ENCODE peak calls at places on chromosomes 11 and 22, in four cellular contexts. L is suprapubic skin, P is NCI-H524, J is astrocyte of the spinal cord. D is an unnamed sample.

GRCh38 chr11:18540207-18541009 is 13.7 kb upstream of the TSG101 start:
- DNase-seq in L (no peak), P (no peak), J (peak), D (no peak)

GRCh38 chr22:46408568-46409506 is 73.3 kb downstream of the TRMU start:
- DNase-seq in L (no peak), P (no peak), J (no peak), D (no peak)

GRCh38 chr11:86068138-86068861 is 584 bp downstream of the PICALM start:
- DNase-seq in L (peak), P (peak), J (no peak), D (peak)

GRCh38 chr22:36163497-36163896 is 2.9 kb upstream of the APOL3 start:
- DNase-seq in L (no peak), P (no peak), J (no peak), D (no peak)

GRCh38 chr11:3222941-3223905 is 4.6 kb upstream of the MRGPRG start:
- DNase-seq in L (no peak), P (no peak), J (no peak), D (no peak)

GRCh38 chr11:10125522-10126133 is 168.4 kb downstream of the SBF2 start:
- DNase-seq in L (no peak), P (no peak), J (no peak), D (no peak)

GRCh38 chr11:120931057-120931779 is 92.7 kb upstream of the TBCEL start:
- DNase-seq in L (no peak), P (no peak), J (no peak), D (no peak)

GRCh38 chr22:35637943-35638342 is 10.3 kb upstream of the APOL6 start:
- DNase-seq in L (no peak), P (no peak), J (no peak), D (no peak)

GRCh38 chr11:61332266-61332822 is 561 bp downstream of the DDB1 start:
- DNase-seq in L (no peak), P (no peak), J (peak), D (no peak)

GRCh38 chr11:110079726-110080125 is 13.5 kb upstream of the ZC3H12C start:
- DNase-seq in L (no peak), P (no peak), J (no peak), D (no peak)

GRCh38 chr11:120815260-120816100 is 208.4 kb upstream of the TBCEL start:
- DNase-seq in L (no peak), P (no peak), J (no peak), D (no peak)

GRCh38 chr11:31643831-31644230 is 134.3 kb downstream of the ELP4 start:
- DNase-seq in L (no peak), P (peak), J (peak), D (no peak)

GRCh38 chr22:24157783-24158170 is 23.5 kb upstream of the SUSD2 start:
- DNase-seq in L (no peak), P (no peak), J (no peak), D (no peak)

GRCh38 chr11:9533736-9534473 is 39.6 kb upstream of the WEE1 start:
- DNase-seq in L (no peak), P (no peak), J (no peak), D (no peak)

GRCh38 chr11:7512525-7513209 is 1.1 kb upstream of the PPFIBP2 start:
- DNase-seq in L (peak), P (no peak), J (peak), D (peak)

GRCh38 chr11:9936754-9937153 is 272.9 kb downstream of the SWAP70 start:
- DNase-seq in L (no peak), P (no peak), J (no peak), D (no peak)

GRCh38 chr22:37675930-37676571 is 615 bp downstream of the LGALS1 start:
- DNase-seq in L (no peak), P (no peak), J (no peak), D (peak)

GRCh38 chr11:31355817-31356216 is 13.7 kb downstream of the DCDC1 start:
- DNase-seq in L (no peak), P (no peak), J (no peak), D (no peak)

GRCh38 chr11:2580444-2581050 is 119.2 kb downstream of the KCNQ1OT1 start:
- DNase-seq in L (peak), P (no peak), J (no peak), D (peak)

GRCh38 chr11:59555601-59556114 is 44.3 kb downstream of the OR4D9 start:
- DNase-seq in L (no peak), P (no peak), J (peak), D (no peak)

GRCh38 chr22:21680830-21681565 is 15.2 kb downstream of the PPIL2 start:
- DNase-seq in L (no peak), P (no peak), J (no peak), D (no peak)

GRCh38 chr22:37740455-37741311 is 43.8 kb downstream of the TRIOBP start:
- DNase-seq in L (no peak), P (no peak), J (no peak), D (no peak)

GRCh38 chr11:112584674-112585073 is 324.0 kb upstream of the PLET1 start:
- DNase-seq in L (no peak), P (no peak), J (no peak), D (no peak)

GRCh38 chr11:910044-910588 is 494 bp downstream of the CHID1 start:
- DNase-seq in L (no peak), P (no peak), J (no peak), D (no peak)

GRCh38 chr11:76599041-76600013 is 71.2 kb downstream of the LRRC32 start:
- DNase-seq in L (peak), P (no peak), J (peak), D (peak)

GRCh38 chr11:96134622-96135021 is 208.4 kb downstream of the MAML2 start:
- DNase-seq in L (no peak), P (no peak), J (no peak), D (no peak)

GRCh38 chr22:35148381-35148780 is 82.4 kb downstream of the ISX start:
- DNase-seq in L (no peak), P (peak), J (no peak), D (no peak)

GRCh38 chr11:94332814-94333213 is 28.4 kb downstream of the IZUMO1R start:
- DNase-seq in L (no peak), P (no peak), J (no peak), D (no peak)

GRCh38 chr11:76806131-76806530 is 23.0 kb downstream of the TSKU start:
- DNase-seq in L (peak), P (no peak), J (no peak), D (peak)